ENCODE peak calls at places on chromosomes 16 and 17, in ten cellular contexts. D, Q, T, C, N, X, L, F, E and I are unnamed samples.
A peak's percentile ranks its signal among the peaks of the same experiment; 100 is the strongest.

GRCh38 chr17:42122371-42123303 is at the start of gene HSPB9:
- DNase-seq in D (no peak), N (no peak), L (peak; percentile 55), X (peak; percentile 26), C (peak; percentile 96), F (peak; percentile 90), E (peak; percentile 75), T (no peak), Q (no peak), I (no peak)

GRCh38 chr17:49393491-49394255 is 21.0 kb downstream of the PHB1 start:
- DNase-seq in Q (no peak), E (no peak), N (peak; percentile 28), X (peak; percentile 25), D (no peak), F (no peak), C (no peak), T (no peak), L (no peak), I (no peak)

GRCh38 chr17:55391244-55391757 is 30.3 kb downstream of the MMD start:
- DNase-seq in T (no peak), C (no peak), N (no peak), L (no peak), D (no peak), X (no peak), E (no peak), Q (no peak), F (no peak), I (no peak)

GRCh38 chr16:1167276-1168107 is 14.6 kb downstream of the CACNA1H start:
- DNase-seq in F (no peak), X (no peak), Q (no peak), E (no peak), L (peak; percentile 34), T (no peak), C (no peak), N (no peak), D (no peak), I (no peak)

GRCh38 chr16:6016530-6017184 is 919.1 kb upstream of the EEF2KMT start:
- DNase-seq in C (peak; percentile 69), E (no peak), L (no peak), F (no peak), T (no peak), Q (no peak), N (peak; percentile 4), X (no peak), D (peak; percentile 36), I (no peak)

GRCh38 chr16:23245268-23245667 is 56.8 kb upstream of the SCNN1B start:
- DNase-seq in X (no peak), D (no peak), N (no peak), L (no peak), C (no peak), Q (no peak), F (no peak), T (no peak), E (no peak), I (no peak)

GRCh38 chr17:16920628-16921020 is 51.3 kb downstream of the TNFRSF13B start:
- DNase-seq in Q (no peak), L (no peak), X (no peak), N (no peak), E (peak; percentile 6), T (no peak), F (no peak), C (peak; percentile 43), D (no peak), I (no peak)

GRCh38 chr17:40901981-40902862 is 17.2 kb upstream of the KRT20 start:
- DNase-seq in X (no peak), E (no peak), L (no peak), F (peak; percentile 61), T (no peak), D (peak; percentile 43), N (peak; percentile 5), Q (peak; percentile 37), C (peak; percentile 64), I (peak; percentile 37)

GRCh38 chr17:77501101-77501566 is 360.4 kb downstream of the SEC14L1 start:
- DNase-seq in Q (peak; percentile 36), F (no peak), L (no peak), D (no peak), X (peak; percentile 35), N (peak; percentile 34), T (no peak), E (no peak), C (peak; percentile 86), I (peak; percentile 23)

GRCh38 chr16:50742521-50743150 is 750 bp downstream of the CYLD start:
- DNase-seq in C (peak; percentile 67), F (peak; percentile 64), D (no peak), L (no peak), Q (peak; percentile 33), T (peak; percentile 89), N (peak; percentile 20), X (peak; percentile 31), E (peak; percentile 38), I (peak; percentile 29)

GRCh38 chr17:81002409-81003361 is 11.0 kb downstream of the CHMP6 start:
- DNase-seq in T (no peak), D (peak; percentile 56), E (no peak), X (peak; percentile 66), N (peak; percentile 66), C (no peak), L (no peak), Q (peak; percentile 72), F (peak; percentile 85), I (peak; percentile 85)

DNA sequence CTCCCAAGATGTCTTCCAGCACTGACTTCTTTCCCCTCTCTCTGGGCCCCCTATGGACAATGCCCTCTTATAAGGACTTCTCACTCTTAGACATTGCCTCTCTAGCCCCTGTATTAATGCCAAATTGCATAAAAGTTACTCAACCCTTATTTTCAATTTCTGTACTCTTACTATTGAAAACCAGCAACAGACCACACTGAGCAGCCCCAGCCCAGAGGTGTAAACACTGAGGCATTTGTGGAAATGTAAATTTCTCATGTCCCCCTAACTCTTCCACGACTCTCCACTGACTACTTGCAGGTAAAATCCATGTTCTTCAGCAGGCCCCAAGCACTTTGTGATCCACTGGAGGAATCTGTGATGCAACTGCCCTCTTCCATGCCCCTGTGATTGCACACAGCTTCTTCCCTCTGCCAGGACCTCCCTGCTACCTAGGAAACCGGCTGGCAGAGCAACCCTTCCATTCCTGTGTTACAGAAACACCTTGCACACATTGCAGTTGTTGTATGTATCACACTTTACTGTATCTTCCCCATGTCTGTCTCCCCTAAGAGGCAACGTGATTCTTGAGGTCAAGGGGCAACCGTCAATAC is 4.4 kb downstream of the N4BP1 start:
- DNase-seq in L (no peak), D (no peak), C (no peak), E (no peak), Q (no peak), X (no peak), N (peak; percentile 30), F (no peak), T (no peak), I (peak; percentile 18)
- H3K4me3 ChIP-seq in L (no peak overlapping the region), D (no peak overlapping the region), C (peak overlapping the region; percentile 38), E (no peak overlapping the region), Q (no peak overlapping the region), X (no peak overlapping the region), N (no peak overlapping the region), F (no peak overlapping the region), T (no peak overlapping the region), I (no peak overlapping the region)

DNA sequence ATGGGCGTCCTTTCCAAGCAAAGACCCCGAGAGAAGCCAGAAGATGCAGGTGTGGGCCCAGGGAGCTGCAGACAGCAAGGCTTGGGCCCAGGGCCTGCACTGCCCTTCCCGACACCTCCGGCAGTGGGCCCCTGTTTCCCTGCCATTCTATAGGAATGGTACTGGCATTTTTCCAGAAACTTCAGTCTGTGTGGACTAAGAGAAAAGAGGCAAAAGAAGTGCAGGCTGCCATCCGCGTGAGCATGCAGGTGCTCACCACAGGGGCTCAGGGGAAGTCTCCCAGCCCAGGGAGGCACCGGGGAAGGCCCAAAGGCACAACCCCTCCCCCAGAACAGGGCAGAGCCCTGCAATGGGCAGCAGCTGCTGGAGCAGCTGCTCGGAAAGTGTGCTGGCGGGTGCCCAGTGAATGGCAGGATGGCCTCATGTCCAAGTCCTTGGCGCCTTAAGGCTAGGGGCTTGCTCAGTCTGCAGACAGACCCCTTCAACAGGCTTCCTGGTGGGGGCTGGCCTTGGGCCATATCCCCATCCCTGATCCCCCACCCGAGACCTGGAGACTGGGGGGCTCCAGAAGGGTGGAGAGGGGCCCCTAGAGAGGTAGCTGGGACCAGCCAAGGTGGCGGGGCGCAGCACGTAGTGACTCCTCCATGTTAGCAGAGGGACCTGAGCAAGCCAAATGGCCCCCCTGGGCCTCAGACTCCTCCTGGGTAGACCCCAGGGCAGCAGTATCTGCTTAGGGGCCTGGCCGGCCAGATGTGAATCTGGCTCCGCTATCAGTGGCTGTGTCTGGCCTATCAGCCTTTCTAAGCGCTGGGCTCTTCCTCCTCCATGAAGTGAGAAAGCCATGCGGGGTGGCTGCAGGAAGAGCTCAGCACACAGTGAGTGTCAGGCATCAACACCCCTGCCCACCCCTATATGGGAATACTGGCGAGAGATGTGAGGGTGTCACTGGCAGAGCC is 6.7 kb upstream of the TPPP3 start:
- DNase-seq in X (no peak), D (no peak), L (no peak), T (no peak), C (no peak), E (no peak), Q (no peak), N (no peak), F (no peak), I (no peak)
- TF ChIP-seq CTCF in X (no peak), D (no peak), L (no peak), T (no peak), C (peak; percentile 63), E (no peak), Q (no peak), N (no peak), F (no peak), I (no peak)

GRCh38 chr17:36823850-36824677 is 113.2 kb upstream of the LHX1 start:
- DNase-seq in D (no peak), X (no peak), T (no peak), Q (no peak), N (no peak), F (no peak), E (no peak), C (no peak), L (no peak), I (no peak)

GRCh38 chr17:36825956-36826350 is 111.3 kb upstream of the LHX1 start:
- DNase-seq in L (no peak), N (no peak), E (no peak), T (no peak), F (no peak), Q (no peak), D (no peak), X (no peak), C (no peak), I (no peak)

GRCh38 chr17:36825113-36825955 is 111.9 kb upstream of the LHX1 start:
- DNase-seq in E (no peak), X (no peak), D (no peak), F (no peak), Q (no peak), L (no peak), N (no peak), C (no peak), T (no peak), I (no peak)

GRCh38 chr17:36827056-36827455 is 110.2 kb upstream of the LHX1 start:
- DNase-seq in Q (no peak), E (no peak), C (peak; percentile 70), F (no peak), T (no peak), X (no peak), D (no peak), L (no peak), N (no peak), I (no peak)

GRCh38 chr17:36824678-36825091 is 112.6 kb upstream of the LHX1 start:
- DNase-seq in C (no peak), E (no peak), X (peak; percentile 11), L (no peak), D (no peak), T (no peak), F (no peak), N (peak; percentile 17), Q (peak; percentile 3), I (no peak)
- H3K4me3 ChIP-seq in C (no peak overlapping the region), E (no peak overlapping the region), X (no peak overlapping the region), L (no peak overlapping the region), D (no peak overlapping the region), T (no peak overlapping the region), F (no peak overlapping the region), N (no peak overlapping the region), Q (no peak overlapping the region), I (no peak overlapping the region)

GRCh38 chr16:88428616-88429386 is 24.3 kb upstream of the ZFPM1 start:
- DNase-seq in F (no peak), X (no peak), N (no peak), Q (no peak), C (no peak), D (no peak), E (no peak), T (no peak), L (no peak), I (no peak)
- TF ChIP-seq CTCF in F (no peak), X (no peak), N (no peak), Q (no peak), C (peak; percentile 54), D (no peak), E (no peak), T (no peak), L (no peak), I (no peak)